ENCODE peak calls at places on chromosomes 6 and 20, in seven cellular contexts. O is endothelial cell of umbilical vein; A is ascending aorta; S is CD8-positive, alpha-beta memory T cell; P is psoas muscle; C is HCT116; H is adrenal gland. D is an unnamed sample.

GRCh38 chr6:38459291-38459690 is 180.4 kb downstream of the BTBD9 start:
- DNase-seq in C (no peak), S (no peak), A (no peak), P (no peak), O (no peak), H (no peak), D (no peak)

GRCh38 chr6:25628471-25629201 is 23.4 kb upstream of the SCGN start:
- DNase-seq in H (no peak), C (no peak), A (no peak), S (no peak), P (no peak), O (no peak), D (no peak)

GRCh38 chr6:12291785-12292604 is 1.8 kb downstream of the EDN1 start:
- DNase-seq in P (no peak), O (no peak), H (no peak), A (no peak), C (no peak), S (no peak), D (no peak)

GRCh38 chr20:51195419-51195901 is 172.6 kb upstream of the KCNG1 start:
- DNase-seq in P (no peak), O (no peak), H (no peak), S (no peak), C (no peak), A (no peak), D (no peak)

GRCh38 chr6:53793318-53793975 is 1.4 kb upstream of the LRRC1 start:
- DNase-seq in A (peak; percentile 69), O (peak; percentile 64), C (peak; percentile 68), H (peak; percentile 53), P (no peak), S (peak; percentile 19), D (peak; percentile 81)

GRCh38 chr20:59063358-59064213 is 21.0 kb upstream of the PRELID3B start:
- DNase-seq in S (no peak), A (no peak), P (no peak), H (no peak), C (peak; percentile 75), O (peak; percentile 68), D (no peak)

GRCh38 chr6:137218473-137218916 is 690 bp downstream of the IFNGR1 start:
- DNase-seq in S (peak; percentile 44), P (peak; percentile 67), C (no peak), A (peak; percentile 85), H (peak; percentile 74), O (peak; percentile 59), D (peak; percentile 65)

GRCh38 chr6:97656706-97657350 is 373.8 kb upstream of the MMS22L start:
- DNase-seq in P (no peak), O (no peak), H (no peak), C (no peak), A (no peak), S (no peak), D (no peak)

GRCh38 chr6:125867483-125867935 is 76.7 kb downstream of the NCOA7 start:
- DNase-seq in C (peak; percentile 47), P (no peak), O (no peak), A (no peak), S (no peak), H (no peak), D (no peak)

GRCh38 chr20:62622877-62623487 is 19.3 kb upstream of the SLCO4A1 start:
- DNase-seq in A (no peak), O (no peak), H (no peak), S (no peak), P (peak; percentile 55), C (no peak), D (no peak)

GRCh38 chr6:42777126-42777822 is 4.6 kb upstream of the BICRAL start:
- DNase-seq in O (no peak), P (no peak), H (no peak), C (no peak), S (no peak), A (no peak), D (no peak)

GRCh38 chr6:141077355-141078333 is 1055.1 kb upstream of the GJE1 start:
- DNase-seq in O (no peak), S (no peak), P (no peak), C (peak; percentile 65), H (no peak), A (no peak), D (peak; percentile 17)

GRCh38 chr6:87251225-87251624 is 71.2 kb upstream of the SMIM8 start:
- DNase-seq in P (no peak), C (no peak), S (no peak), A (no peak), H (no peak), O (no peak), D (no peak)

GRCh38 chr6:33632603-33633039 is 11.5 kb downstream of the ITPR3 start:
- DNase-seq in O (peak; percentile 43), H (peak; percentile 62), C (peak; percentile 37), S (peak; percentile 46), P (peak; percentile 71), A (peak; percentile 75), D (peak; percentile 65)

GRCh38 chr6:160256445-160256844 is 2.2 kb downstream of the SLC22A2 start:
- DNase-seq in O (no peak), C (no peak), A (no peak), P (no peak), S (no peak), H (no peak), D (no peak)

DNA sequence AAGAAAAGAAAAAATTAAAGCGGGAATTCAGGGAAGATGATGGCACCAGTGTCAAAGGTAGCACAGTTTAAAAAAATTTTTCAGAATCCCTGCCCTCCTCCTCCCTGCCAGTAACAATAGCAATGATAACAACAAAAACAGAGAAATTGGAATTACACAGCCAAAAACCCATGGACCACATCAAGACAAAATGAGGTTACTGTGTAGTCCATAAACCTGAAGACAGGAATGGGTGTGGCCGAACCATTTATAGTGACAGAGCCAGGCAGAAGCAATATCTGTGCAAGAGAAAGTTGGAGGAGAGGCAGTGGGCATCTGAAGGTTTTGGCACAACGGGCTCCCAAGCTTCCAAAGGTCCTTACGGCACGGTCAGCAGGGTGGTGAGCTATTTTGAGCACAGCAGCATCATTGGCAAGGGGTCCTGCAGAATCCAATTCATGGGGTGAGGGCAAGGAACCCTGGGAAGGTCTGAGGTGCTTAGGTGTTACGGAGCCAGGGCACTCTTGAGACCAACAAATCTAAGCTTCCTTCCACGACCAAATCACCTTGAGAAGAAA is 202.3 kb downstream of the GMPR start:
- DNase-seq in A (no peak), S (no peak), C (no peak), O (no peak), P (no peak), H (no peak), D (no peak)
- H3K4me1 ChIP-seq in A (peaks cover 31% of the 10 kb centered on the region), S (peaks cover 40% of the 10 kb centered on the region), C (peaks cover 7% of the 10 kb centered on the region), O (no peaks in the 10 kb centered on the region), P (peaks cover 20% of the 10 kb centered on the region), H (peaks cover 11% of the 10 kb centered on the region), D (peaks cover 6% of the 10 kb centered on the region)

GRCh38 chr20:52217689-52218395 is 26.3 kb upstream of the ZFP64 start:
- DNase-seq in A (no peak), P (no peak), C (no peak), S (no peak), O (no peak), H (no peak), D (no peak)
- H3K9me3 ChIP-seq in A (no peaks in the 10 kb centered on the region), P (peaks cover 12% of the 10 kb centered on the region), C (no peaks in the 10 kb centered on the region), S (peaks cover 4% of the 10 kb centered on the region), O (no peaks in the 10 kb centered on the region), H (no peaks in the 10 kb centered on the region), D (no peaks in the 10 kb centered on the region)

GRCh38 chr6:83815631-83816030 is 37.5 kb upstream of the RIPPLY2 start:
- DNase-seq in A (no peak), S (no peak), O (peak; percentile 97), H (no peak), P (no peak), C (no peak), D (no peak)
- H3K4me1 ChIP-seq in A (no peaks in the 10 kb centered on the region), S (no peaks in the 10 kb centered on the region), O (peaks cover 28% of the 10 kb centered on the region), H (no peaks in the 10 kb centered on the region), P (no peaks in the 10 kb centered on the region), C (peaks cover 8% of the 10 kb centered on the region), D (no peaks in the 10 kb centered on the region)

DNA sequence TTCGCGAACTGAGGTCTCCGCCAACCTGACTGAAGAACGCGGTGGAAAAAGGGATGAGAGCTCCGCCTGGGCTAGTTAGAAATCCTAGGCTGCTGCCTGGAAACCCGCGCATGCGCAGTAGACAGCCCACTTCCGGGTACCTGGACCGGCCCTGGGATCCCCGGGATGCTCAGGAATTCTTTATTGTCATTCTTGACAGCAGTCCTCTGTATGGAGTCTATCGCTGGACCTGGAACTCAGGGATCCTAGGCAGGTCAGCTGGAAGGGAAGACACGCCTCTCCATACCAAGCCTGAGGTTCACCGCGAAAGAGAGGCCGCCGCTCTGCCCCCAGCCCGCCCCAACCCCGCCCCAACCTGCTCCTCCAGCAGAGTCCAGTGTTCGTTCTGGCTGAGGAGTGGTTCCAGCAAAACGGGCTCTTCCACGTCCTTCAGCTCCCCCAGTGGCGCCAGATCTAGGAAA is 1379.2 kb upstream of the DEFB115 start:
- DNase-seq in S (no peak), P (peak; percentile 55), C (no peak), O (no peak), A (no peak), H (no peak), D (peak; percentile 69)
- H3K9me3 ChIP-seq in S (peaks cover 5% of the 10 kb centered on the region), P (no peaks in the 10 kb centered on the region), C (no peaks in the 10 kb centered on the region), O (peaks cover 16% of the 10 kb centered on the region), A (peaks cover 5% of the 10 kb centered on the region), H (no peaks in the 10 kb centered on the region), D (no peaks in the 10 kb centered on the region)

GRCh38 chr6:163429858-163430448 is 15.4 kb downstream of the QKI start:
- DNase-seq in H (no peak), S (no peak), C (no peak), A (no peak), O (no peak), P (no peak), D (no peak)

GRCh38 chr6:163428373-163428772 is 13.9 kb downstream of the QKI start:
- DNase-seq in C (no peak), H (no peak), A (no peak), O (no peak), P (no peak), S (no peak), D (no peak)

GRCh38 chr6:163423696-163424095 is 9.2 kb downstream of the QKI start:
- DNase-seq in H (no peak), C (no peak), S (no peak), P (no peak), A (no peak), O (no peak), D (no peak)

GRCh38 chr6:163432300-163432699 is 17.8 kb downstream of the QKI start:
- DNase-seq in C (no peak), H (no peak), A (no peak), S (no peak), O (no peak), P (no peak), D (no peak)

DNA sequence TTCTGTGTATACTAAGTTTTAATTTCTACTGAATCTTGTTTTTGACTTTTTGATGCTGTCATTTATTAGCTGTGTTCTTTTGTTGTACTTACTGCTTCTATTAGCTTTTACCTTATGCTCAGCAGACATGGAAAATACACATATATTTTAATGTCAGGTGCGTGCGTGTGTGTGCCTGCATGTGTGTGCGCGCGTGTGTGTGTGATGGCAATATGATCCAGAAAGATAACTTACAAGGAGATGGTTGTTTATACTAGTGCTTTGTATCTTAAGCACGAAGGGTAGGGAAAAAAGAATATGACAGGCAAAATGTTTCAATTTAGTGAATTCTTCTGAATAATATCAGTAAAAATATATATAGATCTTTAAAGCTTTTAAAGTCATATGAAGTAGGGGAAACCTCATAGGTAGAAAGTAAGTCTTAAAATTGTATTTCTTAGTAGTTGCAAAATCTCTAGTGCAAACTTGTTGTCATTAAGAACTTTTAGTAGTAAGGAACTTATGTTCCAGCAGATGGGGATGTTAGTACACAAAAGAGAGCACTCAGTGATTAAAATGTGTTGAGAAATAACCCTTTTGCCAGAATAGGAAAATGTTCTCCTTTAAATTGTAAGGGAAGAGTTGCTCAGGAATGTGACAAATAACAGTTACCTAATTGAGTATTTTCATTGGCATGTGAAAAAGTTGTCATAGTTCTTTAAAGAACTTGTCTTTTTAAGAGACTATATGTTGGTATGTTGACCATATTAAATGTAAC is 13.2 kb downstream of the QKI start:
- DNase-seq in C (peak; percentile 16), O (peak; percentile 87), A (no peak), S (no peak), H (no peak), P (no peak), D (no peak)
- H3K4me1 ChIP-seq in C (no peaks in the 10 kb centered on the region), O (peaks cover 32% of the 10 kb centered on the region), A (peaks cover 51% of the 10 kb centered on the region), S (no peaks in the 10 kb centered on the region), H (peaks cover 27% of the 10 kb centered on the region), P (peaks cover 91% of the 10 kb centered on the region), D (peaks cover 30% of the 10 kb centered on the region)

D was measured in testis.